ENCODE peak calls at places on chromosomes 13 and 19, in five cellular contexts. K is CD8-positive, alpha-beta memory T cell; I is SK-N-SH; L is prostate gland; Q is kidney. E is an unnamed sample.

GRCh38 chr13:98279473-98280175 is 102.6 kb upstream of the RNF113B start:
- DNase-seq in I (peak; percentile 33), Q (peak; percentile 92), L (no peak), K (no peak), E (peak; percentile 89)

GRCh38 chr13:80337706-80338105 is 3.2 kb downstream of the SPRY2 start:
- DNase-seq in I (no peak), L (no peak), Q (no peak), K (no peak), E (no peak)

GRCh38 chr19:47790398-47790814 is 11.9 kb downstream of the SELENOW start:
- DNase-seq in L (peak; percentile 63), Q (peak; percentile 88), K (peak; percentile 85), I (peak; percentile 84), E (peak; percentile 84)

GRCh38 chr13:28324181-28324789 is 170.6 kb downstream of the FLT1 start:
- DNase-seq in Q (no peak), L (peak; percentile 22), I (peak; percentile 74), K (peak; percentile 47), E (peak; percentile 58)

GRCh38 chr13:44971656-44972595 is 17.3 kb downstream of the NUFIP1 start:
- DNase-seq in L (no peak), K (no peak), I (no peak), Q (no peak), E (no peak)

GRCh38 chr13:101155920-101156319 is 260.4 kb downstream of the NALCN start:
- DNase-seq in K (no peak), I (no peak), Q (no peak), L (no peak), E (no peak)

GRCh38 chr19:2308114-2308556 is at the start of gene LINGO3:
- DNase-seq in I (peak; percentile 75), L (no peak), K (no peak), Q (no peak), E (no peak)

GRCh38 chr19:41321600-41322270 is 11.8 kb downstream of the CCDC97 start:
- DNase-seq in Q (peak; percentile 75), K (no peak), I (peak; percentile 90), L (no peak), E (peak; percentile 44)

GRCh38 chr13:40813662-40814454 is 24.4 kb downstream of the SLC25A15 start:
- DNase-seq in K (no peak), I (peak; percentile 27), L (no peak), Q (no peak), E (no peak)

DNA sequence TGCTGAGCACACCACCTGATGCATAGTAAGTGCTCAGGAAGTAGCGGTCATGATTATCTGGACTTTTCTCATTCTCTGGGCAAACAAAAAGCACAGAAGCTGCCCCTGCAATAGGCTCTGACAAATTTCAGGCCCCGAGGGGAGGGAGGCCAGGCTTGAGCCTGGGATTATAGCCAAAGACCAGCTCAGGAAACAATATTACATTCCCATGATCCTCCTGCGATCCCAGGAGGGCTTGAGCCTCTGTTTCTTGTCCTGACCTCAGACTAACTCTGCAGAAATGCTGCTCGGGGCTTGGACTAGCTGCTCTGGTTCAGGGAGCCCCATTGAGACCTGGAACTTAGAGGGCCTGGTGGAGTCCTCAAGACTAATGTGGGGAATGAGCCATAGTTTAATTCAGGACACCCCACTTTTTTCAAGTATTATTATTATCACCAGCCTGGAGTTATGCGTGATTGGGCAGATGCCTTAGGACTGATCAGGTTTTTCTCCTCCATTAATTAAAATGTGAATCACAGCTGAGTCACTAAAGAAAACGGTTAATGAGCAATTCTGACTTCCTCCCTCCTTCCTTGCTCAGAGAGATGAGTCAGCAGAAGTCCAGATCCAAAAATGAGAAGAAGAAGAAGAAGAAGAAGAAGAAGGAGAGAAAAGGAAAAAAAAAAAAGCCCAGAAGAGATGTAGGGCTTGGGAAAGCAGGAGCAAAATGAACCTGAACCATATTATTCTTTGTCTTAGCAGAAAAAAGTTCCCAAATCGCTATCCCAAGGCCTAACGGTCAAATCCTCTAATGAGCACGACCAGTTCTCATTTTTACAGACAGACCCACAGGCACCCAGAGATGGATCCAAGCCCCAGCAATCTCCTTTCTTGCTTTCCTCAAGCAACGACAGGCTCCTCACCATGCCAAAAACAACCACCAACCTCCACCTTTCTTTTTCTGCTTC is 107.2 kb downstream of the CACNA1A start:
- DNase-seq in Q (no peak), K (no peak), I (no peak), L (no peak), E (no peak)
- H3K27ac ChIP-seq in Q (no peak overlapping the region), K (no peak overlapping the region), I (peak overlapping the region; percentile 94), L (no peak overlapping the region), E (no peak overlapping the region)

DNA sequence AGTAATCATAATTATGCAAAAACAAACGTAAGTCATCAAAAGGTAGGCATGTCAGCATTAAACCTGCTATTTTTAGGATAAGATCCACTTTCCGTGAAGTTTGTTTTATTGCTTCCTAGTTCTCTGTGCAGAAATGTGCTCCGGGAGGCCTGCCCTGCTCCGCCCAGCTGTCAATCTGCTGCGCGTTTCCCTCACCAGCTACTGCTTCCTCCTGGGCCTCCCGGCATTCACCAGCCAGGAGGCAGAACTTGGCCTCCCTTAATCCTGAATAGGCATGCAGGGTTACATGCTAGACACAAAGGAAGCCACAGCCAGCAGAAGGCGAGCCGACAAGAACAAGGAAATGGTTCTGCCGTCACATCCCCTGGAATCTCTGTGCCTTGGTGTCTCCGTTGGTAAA is 386.2 kb downstream of the IRS2 start:
- DNase-seq in Q (no peak), K (no peak), I (no peak), L (no peak), E (no peak)
- H3K27ac ChIP-seq in Q (no peak overlapping the region), K (no peak overlapping the region), I (no peak overlapping the region), L (no peak overlapping the region), E (no peak overlapping the region)

GRCh38 chr13:113637262-113638160 is 20.5 kb downstream of the ATP4B start:
- DNase-seq in Q (peak; percentile 33), I (no peak), L (no peak), K (peak; percentile 30), E (no peak)

GRCh38 chr13:113634279-113635047 is 23.5 kb downstream of the ATP4B start:
- DNase-seq in L (no peak), I (no peak), K (no peak), Q (peak; percentile 24), E (no peak)

GRCh38 chr13:113635048-113635420 is 23.0 kb downstream of the ATP4B start:
- DNase-seq in I (no peak), L (no peak), K (peak; percentile 24), Q (peak; percentile 69), E (no peak)

GRCh38 chr13:113636266-113636963 is 21.6 kb downstream of the ATP4B start:
- DNase-seq in K (peak; percentile 28), L (no peak), Q (peak; percentile 53), I (no peak), E (no peak)

DNA sequence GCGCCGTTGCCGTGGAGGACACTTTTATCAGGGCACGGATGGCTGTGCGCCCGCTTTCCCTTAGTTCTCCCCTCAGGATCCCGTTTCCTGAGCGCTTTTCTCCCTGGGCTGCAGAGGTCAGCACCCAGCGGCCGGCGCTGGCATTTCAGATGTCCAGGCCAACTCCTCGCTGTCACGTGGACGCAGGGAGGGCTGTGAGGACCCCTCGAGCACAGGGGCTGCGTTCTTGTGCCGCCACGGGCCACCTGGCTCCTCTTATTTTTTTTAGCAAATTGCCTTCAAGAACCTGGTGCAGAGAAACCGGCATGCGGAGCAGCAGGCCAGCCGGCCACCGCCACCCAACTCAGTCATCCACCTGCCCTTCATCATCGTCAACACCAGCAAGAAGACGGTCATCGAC is 22.3 kb downstream of the ATP4B start:
- DNase-seq in L (no peak), Q (peak; percentile 53), K (no peak), I (no peak), E (no peak)
- H3K27ac ChIP-seq in L (no peak overlapping the region), Q (no peak overlapping the region), K (no peak overlapping the region), I (no peak overlapping the region), E (no peak overlapping the region)

GRCh38 chr19:6767357-6768235 is at the start of gene SH2D3A:
- DNase-seq in I (peak; percentile 60), L (peak; percentile 97), K (peak; percentile 96), Q (peak; percentile 96), E (peak; percentile 92)

GRCh38 chr19:6765738-6766356 is 1.4 kb downstream of the SH2D3A start:
- DNase-seq in Q (peak; percentile 96), I (no peak), K (no peak), L (peak; percentile 96), E (peak; percentile 98)

GRCh38 chr19:6768236-6768785 is 1.1 kb upstream of the SH2D3A start:
- DNase-seq in L (no peak), Q (no peak), I (no peak), K (no peak), E (no peak)

GRCh38 chr19:6766357-6767080 is 716 bp downstream of the SH2D3A start:
- DNase-seq in I (no peak), L (no peak), Q (no peak), K (no peak), E (no peak)

GRCh38 chr19:6767081-6767356 is 216 bp downstream of the SH2D3A start:
- DNase-seq in K (no peak), L (no peak), I (no peak), Q (no peak), E (no peak)
- H3K27ac ChIP-seq in K (peak overlapping the region; percentile 84), L (peak overlapping the region; percentile 88), I (no peak overlapping the region), Q (peak overlapping the region; percentile 60), E (peak overlapping the region; percentile 21)

GRCh38 chr19:37506387-37507166 is at the start of gene ZNF793:
- DNase-seq in L (peak; percentile 87), I (peak; percentile 75), K (peak; percentile 89), Q (peak; percentile 91), E (peak; percentile 90)
- H3K27ac ChIP-seq in L (peak within 1 kb of the TSS; percentile 95), I (peak within 1 kb of the TSS; percentile 82), K (peak within 1 kb of the TSS; percentile 86), Q (peak within 1 kb of the TSS; percentile 95), E (peak within 1 kb of the TSS; percentile 97)

E was measured in thyroid gland.